ENCODE peak calls at places on chromosomes 12 and 14, in four cellular contexts. D, O, W and Z are unnamed samples.

GRCh38 chr12:90896164-90896563 is 58.8 kb downstream of the CCER1 start:
- DNase-seq in O (no peak), W (peak), D (no peak), Z (no peak)

GRCh38 chr14:69658664-69659261 is 47.4 kb downstream of the SUSD6 start:
- DNase-seq in D (no peak), O (no peak), W (no peak), Z (no peak)

GRCh38 chr12:51914034-51914923 is 7.0 kb downstream of the ACVRL1 start:
- DNase-seq in W (no peak), O (no peak), D (no peak), Z (no peak)

GRCh38 chr12:15601210-15601800 is 187.9 kb downstream of the EPS8 start:
- DNase-seq in O (no peak), D (no peak), W (peak), Z (no peak)

GRCh38 chr14:90453401-90453951 is 56.6 kb downstream of the CALM1 start:
- DNase-seq in O (peak), W (no peak), D (no peak), Z (peak)

GRCh38 chr12:20696181-20696580 is 1.0 kb downstream of the SLCO1C1 start:
- DNase-seq in W (no peak), O (no peak), D (no peak), Z (peak)

GRCh38 chr14:39488600-39488999 is 56.4 kb upstream of the FBXO33 start:
- DNase-seq in D (no peak), O (no peak), W (no peak), Z (no peak)

GRCh38 chr12:50050410-50051280 is 6.8 kb upstream of the ASIC1 start:
- DNase-seq in W (peak), O (peak), D (no peak), Z (peak)

GRCh38 chr14:95260537-95261440 is 58.9 kb downstream of the CLMN start:
- DNase-seq in W (peak), D (no peak), O (no peak), Z (no peak)

GRCh38 chr14:101223147-101223546 is 319.6 kb upstream of the RTL1 start:
- DNase-seq in D (no peak), W (no peak), O (no peak), Z (no peak)

GRCh38 chr14:75279739-75280447 is 1.3 kb downstream of the FOS start:
- DNase-seq in W (no peak), O (no peak), D (no peak), Z (peak)

GRCh38 chr14:41187868-41188267 is 418.8 kb upstream of the LRFN5 start:
- DNase-seq in O (no peak), D (no peak), W (no peak), Z (no peak)

GRCh38 chr14:22493753-22494152 is 95.3 kb downstream of the DAD1 start:
- DNase-seq in W (no peak), D (no peak), O (no peak), Z (no peak)

GRCh38 chr14:99395904-99396530 is 84.6 kb downstream of the SETD3 start:
- DNase-seq in W (no peak), O (peak), D (no peak), Z (no peak)

GRCh38 chr14:76282581-76282980 is 93.4 kb upstream of the ESRRB start:
- DNase-seq in W (no peak), O (no peak), D (no peak), Z (no peak)

GRCh38 chr14:32933943-32934890 is 4.5 kb upstream of the NPAS3 start:
- DNase-seq in D (no peak), W (no peak), O (no peak), Z (peak)

GRCh38 chr14:93984070-93984469 is 7.7 kb upstream of the ASB2 start:
- DNase-seq in D (no peak), O (no peak), W (no peak), Z (no peak)

GRCh38 chr14:35189422-35189821 is 67.1 kb downstream of the PRORP start:
- DNase-seq in W (no peak), D (no peak), O (no peak), Z (no peak)

GRCh38 chr14:104283197-104284106 is 145.1 kb downstream of the KIF26A start:
- DNase-seq in O (no peak), D (no peak), W (no peak), Z (no peak)

GRCh38 chr12:96908170-96908675 is 1.2 kb downstream of the NEDD1 start:
- DNase-seq in W (no peak), D (no peak), O (no peak), Z (no peak)

GRCh38 chr14:33210304-33210703 is 271.6 kb downstream of the NPAS3 start:
- DNase-seq in W (no peak), O (no peak), D (no peak), Z (no peak)

GRCh38 chr12:76014007-76014406 is 17.6 kb downstream of the PHLDA1 start:
- DNase-seq in O (no peak), D (no peak), W (no peak), Z (no peak)

GRCh38 chr12:54216580-54217308 is 28.0 kb upstream of the SMUG1 start:
- DNase-seq in O (peak), W (peak), D (peak), Z (peak)

GRCh38 chr12:54383041-54383609 is 1.4 kb downstream of the ZNF385A start:
- DNase-seq in D (no peak), W (peak), O (no peak), Z (no peak)

GRCh38 chr12:106010746-106011145 is 128.0 kb downstream of the NUAK1 start:
- DNase-seq in W (no peak), O (no peak), D (no peak), Z (no peak)

GRCh38 chr12:124506145-124506831 is 61.1 kb downstream of the NCOR2 start:
- DNase-seq in D (no peak), O (peak), W (peak), Z (peak)

GRCh38 chr12:2115101-2115845 is 62.5 kb downstream of the CACNA1C start:
- DNase-seq in D (no peak), O (no peak), W (no peak), Z (no peak)

GRCh38 chr12:45379261-45379660 is 163.4 kb downstream of the ANO6 start:
- DNase-seq in O (no peak), W (no peak), D (no peak), Z (no peak)

GRCh38 chr14:50957296-50957695 is 13.0 kb upstream of the PYGL start:
- DNase-seq in D (no peak), W (no peak), O (no peak), Z (no peak)

GRCh38 chr12:49342066-49342913 is 4.4 kb upstream of the DNAJC22 start:
- DNase-seq in O (peak), W (peak), D (peak), Z (peak)

GRCh38 chr14:100818221-100818699 is 7.7 kb upstream of the MEG3 start:
- DNase-seq in O (no peak), D (no peak), W (no peak), Z (no peak)

GRCh38 chr14:77790566-77791224 is 9.2 kb upstream of the ADCK1 start:
- DNase-seq in O (no peak), W (no peak), D (no peak), Z (no peak)